ENCODE peak calls at places on chromosomes 6 and 20, in ten cellular contexts. Q is suprapubic skin, O is OCI-LY7, C is lower lobe of right lung, L is aorta, J is gastrocnemius medialis, M is heart left ventricle, P is HCT116, W is colonic mucosa, H is Peyer's patch. V is an unnamed sample. For H3K4me1, the result is how much of the 10 kb centered on the place peaks cover.

GRCh38 chr6:136737343-136738177 is 54.7 kb downstream of the MAP3K5 start:
- DNase-seq in M (no peak), Q (no peak), O (no peak), H (no peak), L (no peak), J (no peak), C (no peak), P (no peak), W (no peak), V (no peak)

GRCh38 chr6:136066005-136066404 is 184.1 kb downstream of the MTFR2 start:
- DNase-seq in H (no peak), J (no peak), C (no peak), Q (no peak), L (no peak), M (no peak), P (no peak), O (no peak), W (no peak), V (no peak)

GRCh38 chr20:46683068-46683477 is 6.2 kb downstream of the TP53RK start:
- DNase-seq in J (no peak), H (no peak), P (no peak), O (no peak), M (no peak), Q (no peak), L (no peak), C (no peak), W (no peak), V (no peak)

GRCh38 chr6:42907336-42907735 is 8.5 kb upstream of the PTCRA start:
- DNase-seq in J (no peak), H (no peak), O (no peak), M (peak), L (no peak), W (no peak), Q (no peak), P (no peak), C (no peak), V (no peak)

GRCh38 chr6:6565069-6565468 is 23.5 kb upstream of the LY86 start:
- DNase-seq in P (no peak), Q (no peak), C (no peak), M (no peak), O (no peak), L (no peak), W (no peak), H (no peak), J (no peak), V (no peak)

GRCh38 chr6:147930743-147931142 is 411.9 kb upstream of the SASH1 start:
- DNase-seq in L (no peak), P (no peak), O (no peak), M (no peak), H (no peak), J (no peak), W (no peak), Q (no peak), C (no peak), V (no peak)

GRCh38 chr6:100078509-100078908 is 84.5 kb upstream of the MCHR2 start:
- DNase-seq in H (no peak), M (no peak), J (peak), C (no peak), Q (no peak), W (no peak), O (peak), L (no peak), P (peak), V (no peak)

GRCh38 chr6:134419717-134420116 is 101.8 kb upstream of the SGK1 start:
- DNase-seq in L (no peak), Q (no peak), O (no peak), M (no peak), C (no peak), H (no peak), W (no peak), P (no peak), J (no peak), V (no peak)

GRCh38 chr6:4125933-4126864 is 9.2 kb downstream of the ECI2 start:
- DNase-seq in C (no peak), W (no peak), Q (no peak), L (no peak), H (no peak), O (no peak), M (no peak), P (peak), J (no peak), V (no peak)

GRCh38 chr6:121222656-121223055 is 111.6 kb downstream of the TBC1D32 start:
- DNase-seq in L (no peak), M (no peak), C (no peak), W (no peak), H (no peak), P (no peak), O (peak), J (no peak), Q (no peak), V (no peak)

GRCh38 chr6:158841358-158841757 is 22.2 kb upstream of the EZR start:
- DNase-seq in M (no peak), C (no peak), H (no peak), J (no peak), Q (no peak), P (no peak), O (no peak), W (no peak), L (no peak), V (no peak)

GRCh38 chr6:13188306-13188705 is 140.0 kb downstream of the TBC1D7 start:
- DNase-seq in M (no peak), H (no peak), Q (no peak), L (no peak), J (no peak), O (no peak), C (no peak), W (no peak), P (no peak), V (no peak)

GRCh38 chr6:88238065-88238464 is 71.9 kb upstream of the CNR1 start:
- DNase-seq in C (no peak), P (peak), O (peak), H (peak), W (peak), L (no peak), M (no peak), Q (no peak), J (no peak), V (no peak)

GRCh38 chr20:32966881-32967781 is 37.1 kb downstream of the SUN5 start:
- DNase-seq in J (no peak), C (no peak), P (no peak), O (no peak), M (no peak), L (no peak), H (peak), W (peak), Q (peak), V (peak)

GRCh38 chr6:72950114-72950860 is 275.0 kb downstream of the KHDC1L start:
- DNase-seq in C (no peak), O (no peak), P (peak), Q (no peak), H (no peak), M (no peak), W (no peak), J (peak), L (no peak), V (no peak)

GRCh38 chr20:41095110-41095969 is 42.0 kb upstream of the PLCG1 start:
- DNase-seq in H (peak), L (peak), M (peak), C (peak), W (peak), Q (no peak), P (peak), J (no peak), O (peak), V (peak)

GRCh38 chr20:11401988-11402387 is 515.7 kb upstream of the BTBD3 start:
- DNase-seq in L (no peak), Q (no peak), P (no peak), O (no peak), M (no peak), J (no peak), H (no peak), W (no peak), C (no peak), V (no peak)

GRCh38 chr6:144406796-144407195 is 121.7 kb downstream of the UTRN start:
- DNase-seq in L (no peak), P (no peak), C (no peak), O (no peak), J (no peak), W (no peak), Q (no peak), H (no peak), M (no peak), V (no peak)

GRCh38 chr6:160859822-160860221 is 131.7 kb upstream of the MAP3K4 start:
- DNase-seq in P (no peak), W (no peak), M (no peak), L (no peak), Q (no peak), C (no peak), O (no peak), H (no peak), J (no peak), V (no peak)

GRCh38 chr6:157892363-157892878 is 69.4 kb downstream of the SNX9 start:
- DNase-seq in H (no peak), O (no peak), C (no peak), M (no peak), P (no peak), J (no peak), L (no peak), W (no peak), Q (no peak), V (no peak)

GRCh38 chr6:135568366-135568765 is 70.8 kb upstream of the AHI1 start:
- DNase-seq in L (no peak), C (no peak), Q (no peak), H (peak), W (no peak), M (peak), P (no peak), J (no peak), O (no peak), V (peak)

GRCh38 chr6:11613858-11614257 is 76.3 kb downstream of the TMEM170B start:
- DNase-seq in M (no peak), H (no peak), Q (no peak), L (no peak), C (no peak), P (peak), O (no peak), W (no peak), J (no peak), V (no peak)

GRCh38 chr6:19554356-19555225 is 282.6 kb upstream of the ID4 start:
- DNase-seq in O (no peak), M (no peak), Q (no peak), P (no peak), J (no peak), C (no peak), H (no peak), L (peak), W (no peak), V (no peak)

GRCh38 chr6:86686496-86686895 is 250.8 kb upstream of the HTR1E start:
- DNase-seq in J (no peak), H (no peak), O (no peak), L (no peak), C (no peak), W (no peak), P (no peak), M (no peak), Q (no peak), V (no peak)

GRCh38 chr6:93786474-93787330 is 367.3 kb upstream of the EPHA7 start:
- DNase-seq in P (no peak), W (no peak), J (no peak), O (no peak), H (no peak), Q (no peak), M (no peak), C (no peak), L (no peak), V (no peak)

GRCh38 chr6:131197716-131198115 is 62.4 kb downstream of the AKAP7 start:
- DNase-seq in M (no peak), L (no peak), J (no peak), W (no peak), C (no peak), O (peak), Q (no peak), H (peak), P (no peak), V (no peak)

GRCh38 chr6:138774370-138774769 is 801 bp downstream of the CCDC28A start:
- DNase-seq in J (no peak), Q (no peak), L (no peak), M (no peak), C (no peak), O (no peak), H (no peak), P (no peak), W (no peak), V (no peak)

GRCh38 chr6:108622601-108623335 is 62.1 kb downstream of the FOXO3 start:
- DNase-seq in L (no peak), J (peak), H (no peak), M (peak), W (no peak), P (no peak), O (no peak), Q (peak), C (peak), V (no peak)

GRCh38 chr6:7050911-7051779 is 56.6 kb upstream of the RREB1 start:
- DNase-seq in O (no peak), J (no peak), Q (peak), W (peak), H (no peak), L (peak), C (peak), M (peak), P (no peak), V (peak)

GRCh38 chr20:57080796-57081195 is 185.6 kb downstream of the BMP7 start:
- DNase-seq in J (no peak), H (no peak), Q (no peak), P (no peak), O (no peak), C (no peak), W (no peak), L (no peak), M (no peak), V (no peak)

GRCh38 chr6:16311763-16312162 is 73.4 kb downstream of the GMPR start:
- DNase-seq in O (no peak), P (no peak), Q (no peak), H (no peak), C (no peak), J (peak), W (no peak), L (no peak), M (no peak), V (no peak)

GRCh38 chr20:48015136-48015925 is 230.1 kb upstream of the SULF2 start:
- DNase-seq in J (no peak), H (no peak), P (no peak), L (no peak), W (no peak), C (no peak), Q (no peak), O (no peak), M (no peak), V (no peak)

GRCh38 chr6:39941138-39941537 is 6.9 kb upstream of the MOCS1 start:
- DNase-seq in H (no peak), W (no peak), O (no peak), Q (no peak), M (no peak), L (no peak), C (no peak), P (no peak), J (no peak), V (no peak)

GRCh38 chr6:90574610-90575009 is 12.3 kb downstream of the MAP3K7 start:
- DNase-seq in W (no peak), O (peak), P (no peak), C (no peak), Q (no peak), J (no peak), M (no peak), L (no peak), H (no peak), V (no peak)

GRCh38 chr20:41169791-41170351 is 32.5 kb downstream of the PLCG1 start:
- DNase-seq in O (no peak), H (no peak), M (peak), L (peak), Q (peak), C (no peak), P (no peak), J (no peak), W (peak), V (no peak)

GRCh38 chr6:157861184-157861583 is 38.1 kb downstream of the SNX9 start:
- DNase-seq in Q (no peak), C (no peak), H (no peak), W (no peak), M (no peak), O (no peak), J (no peak), L (no peak), P (no peak), V (no peak)

GRCh38 chr6:136294621-136295020 is 5.0 kb upstream of the BCLAF1 start:
- DNase-seq in Q (no peak), J (no peak), O (no peak), H (no peak), C (no peak), W (no peak), L (no peak), P (no peak), M (no peak), V (no peak)

GRCh38 chr6:26286168-26286854 is 78.7 kb upstream of the BTN3A2 start:
- DNase-seq in L (peak), W (peak), M (peak), C (peak), P (no peak), Q (peak), J (peak), H (peak), O (peak), V (peak)

GRCh38 chr6:35717449-35718353 is 19.1 kb upstream of the ARMC12 start:
- DNase-seq in M (no peak), C (no peak), O (peak), W (no peak), L (no peak), J (no peak), P (no peak), Q (peak), H (no peak), V (no peak)
- H3K27ac ChIP-seq in M (no peak), C (peak), O (peak), W (no peak), L (no peak), J (peak), P (no peak), Q (no peak), H (peak), V (peak)

GRCh38 chr6:149334682-149335160 is 17.2 kb downstream of the TAB2 start:
- DNase-seq in M (no peak), O (no peak), C (no peak), J (peak), Q (no peak), P (peak), W (no peak), L (no peak), H (no peak), V (peak)

GRCh38 chr6:149334201-149334600 is 16.7 kb downstream of the TAB2 start:
- DNase-seq in W (no peak), Q (no peak), O (no peak), C (no peak), P (no peak), H (no peak), L (no peak), J (no peak), M (no peak), V (no peak)

GRCh38 chr6:149337330-149337729 is 19.8 kb downstream of the TAB2 start:
- DNase-seq in M (no peak), J (no peak), P (no peak), C (no peak), Q (no peak), W (no peak), O (no peak), H (no peak), L (no peak), V (no peak)

GRCh38 chr6:149336529-149336928 is 19.0 kb downstream of the TAB2 start:
- DNase-seq in J (no peak), C (no peak), M (no peak), W (no peak), L (no peak), Q (no peak), H (no peak), P (no peak), O (no peak), V (no peak)

DNA sequence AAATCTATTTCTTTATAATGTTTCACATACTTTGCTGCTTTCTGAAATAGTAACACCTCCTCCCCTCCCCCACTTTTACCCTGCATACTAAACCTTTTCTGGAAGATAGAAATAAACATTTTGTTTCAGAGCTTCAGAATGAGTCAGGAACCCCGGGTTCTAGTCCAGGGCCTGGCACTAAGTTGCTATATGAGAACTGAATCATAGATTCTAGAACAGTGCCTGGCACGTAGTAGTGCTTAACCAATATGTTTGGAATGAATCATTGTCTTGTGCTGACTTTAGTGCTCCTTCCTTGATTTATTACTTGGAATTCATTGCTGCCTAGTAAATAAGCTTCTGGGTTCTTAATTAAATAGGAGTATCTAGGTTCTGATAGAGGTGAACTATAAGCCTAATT is 18.4 kb downstream of the TAB2 start:
- DNase-seq in J (peak), P (peak), M (no peak), O (no peak), L (no peak), H (no peak), W (no peak), Q (no peak), C (no peak), V (no peak)
- H3K4me3 ChIP-seq in J (no peak), P (no peak), M (no peak), O (no peak), L (no peak), H (no peak), W (no peak), Q (no peak), C (no peak), V (no peak)

GRCh38 chr20:4813839-4814695 is 92.4 kb downstream of the PRND start:
- DNase-seq in P (no peak), J (no peak), M (no peak), O (peak), W (no peak), H (peak), C (no peak), L (no peak), Q (peak), V (no peak)
- H3K4me1 ChIP-seq in P (under half), J (under half), M (under half), O (half or more), W (under half), H (under half), C (half or more), L (under half), Q (under half), V (under half)

DNA sequence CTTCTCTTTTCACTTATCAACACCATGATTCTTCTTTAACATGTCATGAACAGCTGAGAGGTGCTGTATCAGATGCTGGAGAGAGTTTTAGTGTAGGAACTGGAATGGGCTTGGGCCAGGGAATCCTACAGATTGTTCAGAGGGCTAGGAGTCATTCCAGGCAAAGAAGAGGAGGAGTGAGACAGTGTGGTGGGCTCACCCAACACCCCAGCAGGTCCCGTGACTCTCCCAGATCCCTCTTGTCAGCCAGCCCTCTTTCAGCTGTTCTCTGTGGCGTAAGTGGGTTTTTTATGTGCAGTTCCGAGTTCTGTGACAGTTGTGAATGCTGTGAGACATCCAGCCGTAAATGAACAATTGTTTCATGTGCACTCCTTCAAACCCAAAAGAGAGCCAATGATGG is 31.4 kb upstream of the CEP162 start:
- DNase-seq in M (no peak), P (no peak), J (no peak), C (no peak), L (no peak), O (no peak), W (no peak), H (no peak), Q (no peak), V (no peak)
- H3K27ac ChIP-seq in M (no peak), P (no peak), J (no peak), C (no peak), L (no peak), O (no peak), W (no peak), H (no peak), Q (no peak), V (no peak)